ENCODE peak calls at places on chromosome 5, in four cellular contexts. F, G, D and N are unnamed samples.

GRCh38 chr5:134114886-134115805 is 665 bp downstream of the TCF7 start:
- DNase-seq in F (no peak), G (peak), D (no peak), N (no peak)

GRCh38 chr5:89471556-89471955 is 588.6 kb upstream of the MEF2C start:
- DNase-seq in G (no peak), D (no peak), F (no peak), N (peak)

GRCh38 chr5:73647721-73648120 is 21.7 kb downstream of the ARHGEF28 start:
- DNase-seq in D (no peak), F (no peak), G (no peak), N (no peak)

GRCh38 chr5:4984461-4984860 is 155.7 kb upstream of the ADAMTS16 start:
- DNase-seq in D (no peak), G (no peak), F (no peak), N (no peak)

GRCh38 chr5:145903862-145904261 is 31.0 kb upstream of the GRXCR2 start:
- DNase-seq in D (peak), F (no peak), G (no peak), N (peak)

GRCh38 chr5:167950126-167950721 is 341.2 kb upstream of the WWC1 start:
- DNase-seq in G (no peak), F (no peak), D (no peak), N (no peak)

GRCh38 chr5:115160975-115161475 is 8.7 kb downstream of the TRIM36 start:
- DNase-seq in D (no peak), G (no peak), F (no peak), N (no peak)

GRCh38 chr5:163766936-163767670 is 261.7 kb downstream of the MAT2B start:
- DNase-seq in F (no peak), D (no peak), G (no peak), N (no peak)

GRCh38 chr5:56816546-56817081 is 1.3 kb downstream of the MAP3K1 start:
- DNase-seq in D (peak), G (peak), F (peak), N (peak)

GRCh38 chr5:77087484-77088291 is 603 bp upstream of the ZBED3 start:
- DNase-seq in F (no peak), G (peak), D (no peak), N (peak)

GRCh38 chr5:74624501-74624900 is 16.0 kb downstream of the ENC1 start:
- DNase-seq in F (peak), D (peak), G (peak), N (no peak)

GRCh38 chr5:178110511-178110910 is 2.8 kb upstream of the N4BP3 start:
- DNase-seq in D (no peak), F (no peak), G (no peak), N (no peak)

GRCh38 chr5:105740242-105740641 is 1930.5 kb downstream of the EFNA5 start:
- DNase-seq in F (no peak), D (no peak), G (no peak), N (no peak)

GRCh38 chr5:153517105-153517700 is 26.7 kb downstream of the GRIA1 start:
- DNase-seq in D (no peak), G (no peak), F (no peak), N (no peak)

GRCh38 chr5:125154321-125154811 is 407.9 kb upstream of the ZNF608 start:
- DNase-seq in G (no peak), F (no peak), D (no peak), N (peak)

GRCh38 chr5:74082504-74082903 is 456.5 kb downstream of the ARHGEF28 start:
- DNase-seq in F (no peak), D (no peak), G (no peak), N (no peak)

GRCh38 chr5:176533390-176533789 is 3.8 kb downstream of the RNF44 start:
- DNase-seq in F (no peak), D (no peak), G (no peak), N (no peak)

GRCh38 chr5:79448336-79448735 is 65.6 kb downstream of the HOMER1 start:
- DNase-seq in G (no peak), D (no peak), F (no peak), N (peak)

GRCh38 chr5:155275214-155275613 is 261.7 kb downstream of the KIF4B start:
- DNase-seq in D (no peak), F (no peak), G (no peak), N (no peak)

GRCh38 chr5:176176231-176176630 is 62.0 kb upstream of the SIMC1 start:
- DNase-seq in D (no peak), G (no peak), F (no peak), N (no peak)

GRCh38 chr5:14816374-14816998 is 55.1 kb downstream of the ANKH start:
- DNase-seq in F (no peak), D (peak), G (no peak), N (no peak)

GRCh38 chr5:36878421-36879088 is 2.0 kb downstream of the NIPBL start:
- DNase-seq in F (no peak), G (no peak), D (peak), N (peak)

GRCh38 chr5:133048993-133049725 is 2.7 kb upstream of the HSPA4 start:
- DNase-seq in F (no peak), D (no peak), G (no peak), N (no peak)

GRCh38 chr5:100761192-100761591 is 141.9 kb downstream of the ST8SIA4 start:
- DNase-seq in G (no peak), F (no peak), D (peak), N (no peak)

GRCh38 chr5:87944553-87945320 is 323.9 kb downstream of the TMEM161B start:
- DNase-seq in G (no peak), F (no peak), D (no peak), N (no peak)

GRCh38 chr5:5615569-5615968 is 193.1 kb downstream of the ICE1 start:
- DNase-seq in G (no peak), D (peak), F (no peak), N (no peak)

GRCh38 chr5:72067682-72068470 is 39.4 kb upstream of the MAP1B start:
- DNase-seq in G (no peak), D (peak), F (peak), N (peak)

GRCh38 chr5:59034498-59035186 is 451.8 kb downstream of the RAB3C start:
- DNase-seq in D (peak), G (no peak), F (no peak), N (peak)

GRCh38 chr5:38263983-38264382 is 5.6 kb downstream of the EGFLAM start:
- DNase-seq in G (no peak), D (no peak), F (no peak), N (no peak)

GRCh38 chr5:55921617-55922016 is 70.5 kb downstream of the IL31RA start:
- DNase-seq in F (no peak), D (no peak), G (peak), N (no peak)

GRCh38 chr5:74363603-74364205 is 276.8 kb downstream of the ENC1 start:
- DNase-seq in F (no peak), D (no peak), G (no peak), N (no peak)

GRCh38 chr5:137888489-137888874 is 775 bp upstream of the PKD2L2 start:
- DNase-seq in G (no peak), D (no peak), F (no peak), N (no peak)

GRCh38 chr5:142287096-142287972 is 37.5 kb downstream of the SPRY4 start:
- DNase-seq in G (no peak), F (no peak), D (no peak), N (no peak)

GRCh38 chr5:139575313-139575646 is 14.1 kb downstream of the UBE2D2 start:
- DNase-seq in F (no peak), D (no peak), G (no peak), N (no peak)

GRCh38 chr5:139571966-139572365 is 10.8 kb downstream of the UBE2D2 start:
- DNase-seq in F (peak), G (no peak), D (no peak), N (no peak)

GRCh38 chr5:139575751-139576150 is 14.6 kb downstream of the UBE2D2 start:
- DNase-seq in G (no peak), D (no peak), F (no peak), N (no peak)

GRCh38 chr5:139577689-139578347 is 16.7 kb downstream of the UBE2D2 start:
- DNase-seq in D (no peak), F (no peak), G (no peak), N (peak)

GRCh38 chr5:139574641-139575312 is 13.6 kb downstream of the UBE2D2 start:
- DNase-seq in D (peak), F (no peak), G (no peak), N (peak)
- TF ChIP-seq CTCF in D (peak), F (peak), G (no peak), N (peak)

GRCh38 chr5:64210866-64211265 is 45.2 kb downstream of the RNF180 start:
- DNase-seq in G (no peak), D (peak), F (no peak), N (peak)

GRCh38 chr5:64209353-64209752 is 43.7 kb downstream of the RNF180 start:
- DNase-seq in G (no peak), F (no peak), D (no peak), N (no peak)

GRCh38 chr5:64206653-64207052 is 41.0 kb downstream of the RNF180 start:
- DNase-seq in D (peak), G (no peak), F (no peak), N (no peak)

GRCh38 chr5:64213568-64213967 is 47.9 kb downstream of the RNF180 start:
- DNase-seq in G (no peak), F (no peak), D (no peak), N (no peak)

GRCh38 chr5:64207978-64208377 is 42.3 kb downstream of the RNF180 start:
- DNase-seq in D (peak), G (no peak), F (no peak), N (peak)
- TF ChIP-seq CTCF in D (peak), G (no peak), F (peak), N (peak)

DNA sequence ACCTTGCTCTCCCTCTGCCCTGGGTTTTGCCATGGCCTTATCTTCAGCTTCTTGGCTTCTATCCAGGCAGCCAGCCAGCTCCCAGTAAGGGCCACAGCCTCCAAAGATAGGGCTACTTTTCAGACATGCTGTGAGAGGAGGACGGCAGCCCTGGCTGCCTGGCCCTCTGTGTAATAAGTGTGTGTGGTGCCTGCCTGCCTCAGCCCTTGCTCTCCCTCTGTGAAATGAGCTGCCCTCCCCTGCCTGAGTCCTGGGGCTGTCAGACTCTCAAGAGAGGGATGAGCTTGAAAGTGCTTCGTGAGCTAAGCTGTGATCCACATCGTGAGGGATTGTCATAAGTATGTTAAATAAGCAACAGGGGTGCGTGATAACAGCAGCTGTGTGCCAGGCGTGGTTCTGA is 8.1 kb downstream of the NDST1 start:
- DNase-seq in D (no peak), G (peak), F (no peak), N (peak)
- TF ChIP-seq CTCF in D (no peak), G (no peak), F (no peak), N (no peak)

GRCh38 chr5:68745459-68745858 is 348.4 kb upstream of the SLC30A5 start:
- DNase-seq in F (no peak), D (no peak), G (no peak), N (peak)
- TF ChIP-seq CTCF in F (peak), D (no peak), G (no peak), N (peak)

DNA sequence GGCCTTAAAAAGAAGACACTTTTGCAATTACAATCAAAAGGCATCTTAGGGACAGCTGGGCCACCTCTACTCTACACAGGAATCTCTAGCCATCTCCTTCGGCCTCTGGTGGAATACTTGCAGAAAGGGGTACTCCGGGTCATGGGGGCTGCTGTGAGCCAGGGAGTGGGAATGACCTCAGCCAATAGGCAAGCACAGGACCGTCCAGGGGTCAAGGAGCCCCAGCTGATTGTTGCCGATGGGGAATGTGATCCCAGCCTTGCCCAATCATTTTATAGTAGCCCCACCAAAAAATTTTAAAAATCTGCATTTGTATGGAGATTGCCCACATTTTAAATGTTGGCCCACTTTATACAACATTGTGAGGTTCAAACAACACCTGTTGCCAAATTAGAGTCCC is 16.9 kb upstream of the SLC36A3 start:
- DNase-seq in F (no peak), G (no peak), D (no peak), N (no peak)
- TF ChIP-seq CTCF in F (no peak), G (no peak), D (no peak), N (no peak)